ENCODE peak calls at places on chromosomes 12 and 14, in ten cellular contexts. B is uterus; T is bronchial epithelial cell; P is mucosa of descending colon; Q is mammary epithelial cell; R is fibroblast of the aortic adventitia; M is cardiac fibroblast; Y is nephron progenitor cell; E is cardiac muscle cell; Z is CD8-positive, alpha-beta T cell. F is an unnamed sample.

GRCh38 chr12:67442347-67442841 is 173.2 kb downstream of the CAND1 start:
- DNase-seq in B (peak; percentile 18), T (no peak), P (peak; percentile 55), Q (no peak), R (no peak), M (no peak), Y (no peak), E (no peak), Z (no peak), F (no peak)

GRCh38 chr14:31439554-31439953 is 17.8 kb downstream of the DTD2 start:
- DNase-seq in B (no peak), T (no peak), P (no peak), Q (no peak), R (peak; percentile 80), M (no peak), Y (no peak), E (no peak), Z (no peak), F (no peak)

GRCh38 chr12:31896514-31897039 is 62.6 kb upstream of the RESF1 start:
- DNase-seq in B (peak; percentile 21), T (peak; percentile 58), P (peak; percentile 68), Q (peak; percentile 49), R (peak; percentile 86), M (peak; percentile 86), Y (no peak), E (peak; percentile 98), Z (peak; percentile 90), F (no peak)

GRCh38 chr14:26729851-26730250 is 132.0 kb upstream of the NOVA1 start:
- DNase-seq in B (no peak), T (no peak), P (no peak), Q (no peak), R (peak; percentile 54), M (peak; percentile 21), Y (no peak), E (peak; percentile 32), Z (no peak), F (no peak)

GRCh38 chr12:18224745-18225144 is 36.6 kb upstream of the PIK3C2G start:
- DNase-seq in B (no peak), T (peak; percentile 59), P (no peak), Q (peak; percentile 34), R (peak; percentile 76), M (peak; percentile 68), Y (no peak), E (peak; percentile 68), Z (no peak), F (no peak)

GRCh38 chr14:43483415-43483814 is 1023.7 kb downstream of the FSCB start:
- DNase-seq in B (no peak), T (no peak), P (no peak), Q (no peak), R (no peak), M (no peak), Y (no peak), E (no peak), Z (no peak), F (no peak)

GRCh38 chr14:85471744-85472143 is 58.2 kb upstream of the FLRT2 start:
- DNase-seq in B (peak; percentile 13), T (peak; percentile 95), P (no peak), Q (peak; percentile 76), R (peak; percentile 91), M (peak; percentile 93), Y (peak; percentile 16), E (peak; percentile 89), Z (no peak), F (no peak)

GRCh38 chr12:126038434-126038833 is 973.2 kb downstream of the AACS start:
- DNase-seq in B (no peak), T (no peak), P (no peak), Q (no peak), R (no peak), M (no peak), Y (no peak), E (no peak), Z (no peak), F (no peak)

GRCh38 chr12:65155784-65156183 is 13.6 kb upstream of the LEMD3 start:
- DNase-seq in B (no peak), T (no peak), P (no peak), Q (no peak), R (no peak), M (no peak), Y (no peak), E (no peak), Z (no peak), F (no peak)

GRCh38 chr12:91224411-91224810 is 41.8 kb upstream of the DCN start:
- DNase-seq in B (no peak), T (no peak), P (no peak), Q (no peak), R (no peak), M (no peak), Y (no peak), E (no peak), Z (no peak), F (no peak)

GRCh38 chr12:83559650-83560049 is 872.9 kb downstream of the TMTC2 start:
- DNase-seq in B (no peak), T (no peak), P (no peak), Q (no peak), R (no peak), M (no peak), Y (no peak), E (no peak), Z (no peak), F (no peak)

DNA sequence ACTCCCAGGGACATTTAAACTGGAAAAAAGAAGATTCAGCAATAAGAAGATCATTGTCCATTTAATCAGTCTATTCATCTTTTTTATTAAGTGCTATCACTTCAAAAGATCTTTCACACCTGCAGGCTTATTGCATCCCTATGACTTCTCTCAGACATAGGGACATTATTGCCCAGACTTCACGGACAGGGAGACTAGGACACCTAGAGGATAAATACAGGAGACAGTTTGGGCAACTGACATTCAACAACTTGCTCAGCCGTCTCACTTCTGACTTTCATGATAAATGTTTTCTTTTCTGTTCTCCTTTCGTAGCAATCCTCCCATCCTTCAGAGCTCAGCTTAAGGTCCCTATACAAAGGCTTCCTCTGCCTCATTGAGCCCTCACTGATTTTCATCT is 84.3 kb downstream of the TMEM30B start:
- DNase-seq in B (no peak), T (peak; percentile 25), P (no peak), Q (peak; percentile 25), R (no peak), M (no peak), Y (no peak), E (no peak), Z (no peak), F (no peak)
- TF ChIP-seq CTCF in B (no peak), T (peak; percentile 28), P (no peak), Q (peak; percentile 49), R (peak; percentile 12), M (no peak), Y (no peak), E (peak; percentile 13), Z (no peak), F (no peak)

DNA sequence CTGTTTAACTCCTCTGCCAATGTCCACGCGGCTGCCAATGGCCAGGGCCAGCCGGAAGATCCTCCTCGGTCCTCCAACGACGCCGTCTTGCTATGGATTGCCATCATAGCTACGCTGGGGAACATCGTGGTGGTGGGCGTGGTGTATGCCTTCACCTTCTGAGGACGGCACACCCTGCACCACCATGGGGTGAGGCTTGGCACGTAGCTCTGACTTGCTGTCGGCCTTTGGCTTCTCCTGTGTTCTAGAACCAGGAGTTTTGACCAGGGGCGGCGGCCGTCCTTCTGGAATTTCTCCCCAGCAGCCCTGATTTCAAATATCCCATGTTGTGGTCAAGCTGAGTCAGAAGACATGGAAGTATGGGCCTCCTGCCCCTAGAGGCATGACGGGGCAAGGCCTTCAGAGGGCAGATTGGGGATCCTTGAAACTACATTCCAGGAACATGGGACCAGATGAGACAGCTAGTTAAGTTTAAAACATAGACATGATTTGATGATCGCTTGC is 47.5 kb downstream of the C14orf132 start:
- DNase-seq in B (no peak), T (peak; percentile 21), P (no peak), Q (peak; percentile 76), R (no peak), M (peak; percentile 25), Y (no peak), E (peak; percentile 40), Z (no peak), F (no peak)
- TF ChIP-seq CTCF in B (no peak), T (no peak), P (no peak), Q (peak; percentile 41), R (peak; percentile 14), M (no peak), Y (no peak), E (no peak), Z (no peak), F (no peak)

GRCh38 chr12:12018454-12018853 is 52.3 kb upstream of the BCL2L14 start:
- DNase-seq in B (no peak), T (peak; percentile 29), P (no peak), Q (peak; percentile 90), R (peak; percentile 21), M (peak; percentile 42), Y (no peak), E (peak; percentile 86), Z (no peak), F (no peak)

GRCh38 chr12:12019881-12020280 is 50.9 kb upstream of the BCL2L14 start:
- DNase-seq in B (no peak), T (no peak), P (no peak), Q (no peak), R (no peak), M (no peak), Y (no peak), E (no peak), Z (no peak), F (no peak)

GRCh38 chr12:12016284-12017100 is 54.2 kb upstream of the BCL2L14 start:
- DNase-seq in B (no peak), T (no peak), P (no peak), Q (peak; percentile 38), R (no peak), M (no peak), Y (no peak), E (no peak), Z (no peak), F (no peak)

GRCh38 chr12:12017135-12017581 is 53.6 kb upstream of the BCL2L14 start:
- DNase-seq in B (no peak), T (no peak), P (no peak), Q (peak; percentile 15), R (no peak), M (no peak), Y (no peak), E (peak; percentile 15), Z (no peak), F (no peak)

GRCh38 chr12:12017798-12018197 is 52.9 kb upstream of the BCL2L14 start:
- DNase-seq in B (no peak), T (no peak), P (no peak), Q (no peak), R (no peak), M (no peak), Y (no peak), E (peak; percentile 20), Z (no peak), F (peak; percentile 18)
- TF ChIP-seq CTCF in B (no peak), T (no peak), P (no peak), Q (no peak), R (peak; percentile 5), M (no peak), Y (no peak), E (peak; percentile 39), Z (no peak), F (no peak)

DNA sequence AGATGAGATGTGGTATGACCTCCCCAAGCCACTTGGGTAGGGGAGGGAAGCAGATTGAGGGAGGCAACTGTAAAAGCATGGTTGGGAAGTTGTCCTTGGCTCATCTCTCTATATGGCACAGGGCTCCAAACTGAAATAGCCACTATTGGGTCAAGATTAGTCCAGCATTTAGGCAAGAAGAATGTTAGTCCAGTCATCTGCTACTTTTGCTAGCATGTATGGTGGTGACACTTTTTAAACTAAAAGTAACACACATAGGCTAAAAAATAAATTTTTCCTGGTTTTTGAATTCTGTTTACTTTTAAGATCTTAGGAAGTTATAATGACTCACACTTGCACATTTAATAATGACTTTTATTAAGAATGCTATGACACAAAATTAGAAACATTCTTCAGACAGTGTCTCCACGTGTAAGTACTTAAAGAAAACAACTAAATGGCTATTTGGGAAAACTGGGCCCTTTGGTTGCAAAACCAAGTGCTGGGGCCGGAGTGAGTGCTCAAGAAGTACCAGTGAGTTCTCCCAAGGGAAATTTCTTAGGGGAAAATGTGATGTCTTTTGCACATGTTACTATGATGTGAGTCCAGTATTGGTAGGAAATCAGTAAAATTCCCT is 179.1 kb upstream of the HIF1A start:
- DNase-seq in B (no peak), T (peak; percentile 35), P (no peak), Q (no peak), R (peak; percentile 32), M (peak; percentile 66), Y (no peak), E (peak; percentile 50), Z (no peak), F (no peak)
- TF ChIP-seq CTCF in B (no peak), T (no peak), P (no peak), Q (no peak), R (no peak), M (no peak), Y (no peak), E (no peak), Z (no peak), F (no peak)